ENCODE peak calls at places on chromosomes 12 and 14, in six cellular contexts. K, W, G, O, R and J are unnamed samples.

GRCh38 chr12:107027304-107028053 is 40.5 kb upstream of the MTERF2 start:
- DNase-seq in K (no peak), W (peak), G (peak), O (no peak), R (peak), J (peak)

GRCh38 chr14:61474021-61474420 is 152.6 kb downstream of the PRKCH start:
- DNase-seq in K (no peak), W (no peak), G (no peak), O (no peak), R (no peak), J (no peak)

GRCh38 chr12:117032593-117033381 is 66.4 kb downstream of the TESC start:
- DNase-seq in K (no peak), W (peak), G (no peak), O (no peak), R (no peak), J (no peak)

GRCh38 chr12:46676797-46677520 is 148.8 kb downstream of the SLC38A4 start:
- DNase-seq in K (no peak), W (no peak), G (no peak), O (no peak), R (no peak), J (no peak)

GRCh38 chr12:3035171-3035570 is 42.0 kb upstream of the TSPAN9 start:
- DNase-seq in K (no peak), W (peak), G (no peak), O (no peak), R (no peak), J (no peak)

GRCh38 chr12:122449317-122449716 is 26.8 kb upstream of the CLIP1 start:
- DNase-seq in K (no peak), W (peak), G (peak), O (no peak), R (no peak), J (no peak)

GRCh38 chr12:101608301-101609133 is 13.7 kb downstream of the MYBPC1 start:
- DNase-seq in K (no peak), W (no peak), G (peak), O (no peak), R (no peak), J (no peak)

GRCh38 chr12:122326597-122326996 is 60.3 kb upstream of the VPS33A start:
- DNase-seq in K (no peak), W (no peak), G (no peak), O (no peak), R (no peak), J (no peak)

GRCh38 chr12:110005319-110005973 is 6.2 kb downstream of the ANKRD13A start:
- DNase-seq in K (no peak), W (no peak), G (no peak), O (no peak), R (no peak), J (no peak)
- TF ChIP-seq SMC3 in K (no peak), W (no peak), G (no peak), O (no peak), R (no peak), J (no peak)

DNA sequence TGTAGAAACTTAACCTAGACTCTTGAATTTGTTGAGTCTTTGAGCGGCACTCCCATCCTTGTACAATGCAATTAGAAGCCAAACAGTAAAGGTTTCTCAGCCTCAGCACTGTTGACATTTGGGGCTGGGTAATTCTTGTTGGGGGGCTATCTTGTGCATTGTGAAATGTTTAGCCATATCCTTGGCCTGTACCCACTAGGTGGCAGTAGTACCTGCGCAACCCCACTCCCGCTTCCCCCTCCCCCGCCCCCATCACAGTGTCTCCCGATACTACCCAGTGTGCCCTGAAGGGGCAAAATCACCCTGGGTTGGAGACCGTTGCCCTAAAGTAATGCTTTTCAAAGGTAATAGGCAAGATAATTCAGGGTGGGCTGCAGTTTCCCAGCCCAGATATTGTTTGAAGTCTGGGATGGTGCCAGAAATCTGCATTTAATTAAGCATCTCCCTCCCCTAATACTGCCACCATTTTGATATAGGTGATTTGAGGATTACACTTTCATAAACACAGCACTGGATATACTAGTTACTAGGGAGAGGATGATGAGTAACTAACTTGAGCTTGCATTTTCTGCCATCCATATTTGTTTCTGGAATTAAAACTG is 1.8 kb downstream of the COX6A1 start:
- DNase-seq in K (peak), W (peak), G (peak), O (peak), R (peak), J (peak)
- TF ChIP-seq SMC3 in K (peak), W (peak), G (peak), O (peak), R (peak), J (peak)

GRCh38 chr14:23366163-23366921 is 1.4 kb upstream of the EFS start:
- DNase-seq in K (peak), W (peak), G (no peak), O (no peak), R (peak), J (no peak)
- TF ChIP-seq SMC3 in K (no peak), W (no peak), G (no peak), O (no peak), R (no peak), J (no peak)

GRCh38 chr12:93459992-93460391 is 7.3 kb upstream of the MRPL42 start:
- DNase-seq in K (no peak), W (no peak), G (no peak), O (no peak), R (no peak), J (no peak)

GRCh38 chr12:93461503-93461902 is 5.8 kb upstream of the MRPL42 start:
- DNase-seq in K (no peak), W (no peak), G (no peak), O (no peak), R (no peak), J (peak)

GRCh38 chr12:93459097-93459496 is 8.2 kb upstream of the MRPL42 start:
- DNase-seq in K (no peak), W (no peak), G (no peak), O (no peak), R (no peak), J (no peak)

GRCh38 chr12:93456077-93456476 is 11.2 kb upstream of the MRPL42 start:
- DNase-seq in K (no peak), W (no peak), G (no peak), O (no peak), R (no peak), J (no peak)

GRCh38 chr12:93460882-93461281 is 6.4 kb upstream of the MRPL42 start:
- DNase-seq in K (no peak), W (no peak), G (no peak), O (no peak), R (no peak), J (no peak)
- TF ChIP-seq SMC3 in K (no peak), W (no peak), G (no peak), O (no peak), R (no peak), J (no peak)

GRCh38 chr12:104479141-104479662 is 22.5 kb downstream of the CHST11 start:
- DNase-seq in K (no peak), W (no peak), G (no peak), O (no peak), R (no peak), J (no peak)
- TF ChIP-seq SMC3 in K (no peak), W (no peak), G (no peak), O (no peak), R (no peak), J (no peak)